ENCODE peak calls at places on chromosome 5, in four cellular contexts. M is heart left ventricle; W is CD8-positive, alpha-beta T cell; H is HCT116. D is an unnamed sample. For H3K4me1 and H3K36me3, the result is how much of the 10 kb centered on the place peaks cover.

GRCh38 chr5:56668996-56669395 is 146.4 kb upstream of the MAP3K1 start:
- DNase-seq in M (no peak), W (no peak), H (no peak), D (no peak)

GRCh38 chr5:8013951-8014844 is 145.2 kb downstream of the MTRR start:
- DNase-seq in M (no peak), W (no peak), H (no peak), D (no peak)

GRCh38 chr5:173451031-173451430 is 122.8 kb upstream of the STC2 start:
- DNase-seq in M (no peak), W (no peak), H (peak), D (peak)

GRCh38 chr5:129996896-129997295 is 92.6 kb downstream of the CHSY3 start:
- DNase-seq in M (no peak), W (no peak), H (no peak), D (no peak)

GRCh38 chr5:1510631-1511030 is 13.1 kb downstream of the LPCAT1 start:
- DNase-seq in M (peak), W (no peak), H (no peak), D (peak)

GRCh38 chr5:62064993-62065392 is 241.0 kb upstream of the KIF2A start:
- DNase-seq in M (no peak), W (no peak), H (no peak), D (no peak)

GRCh38 chr5:59279979-59280378 is 613.5 kb downstream of the PDE4D start:
- DNase-seq in M (no peak), W (no peak), H (no peak), D (no peak)

GRCh38 chr5:172453206-172453985 is 929 bp downstream of the SH3PXD2B start:
- DNase-seq in M (no peak), W (no peak), H (peak), D (peak)

GRCh38 chr5:69378376-69378775 is 8.8 kb downstream of the RAD17 start:
- DNase-seq in M (no peak), W (no peak), H (no peak), D (no peak)

GRCh38 chr5:71586052-71586940 is 844 bp upstream of the MCCC2 start:
- DNase-seq in M (peak), W (no peak), H (no peak), D (peak)

GRCh38 chr5:13985736-13986418 is 41.4 kb upstream of the DNAH5 start:
- DNase-seq in M (no peak), W (no peak), H (peak), D (no peak)

GRCh38 chr5:43008369-43009158 is 31.6 kb downstream of the ANXA2R start:
- DNase-seq in M (peak), W (peak), H (peak), D (peak)

GRCh38 chr5:149054416-149054815 is 8.4 kb downstream of the SH3TC2 start:
- DNase-seq in M (no peak), W (no peak), H (no peak), D (no peak)

GRCh38 chr5:96031811-96032261 is 70.2 kb upstream of the ELL2 start:
- DNase-seq in M (no peak), W (no peak), H (no peak), D (no peak)

GRCh38 chr5:81789033-81789432 is 38.1 kb upstream of the SSBP2 start:
- DNase-seq in M (no peak), W (no peak), H (no peak), D (no peak)

GRCh38 chr5:58958701-58959100 is 375.8 kb downstream of the RAB3C start:
- DNase-seq in M (no peak), W (no peak), H (no peak), D (no peak)

GRCh38 chr5:145975001-145975360 is 38.6 kb downstream of the SH3RF2 start:
- DNase-seq in M (peak), W (no peak), H (no peak), D (no peak)
- H3K4me1 ChIP-seq in M (under half), W (under half), H (half or more), D (under half)

DNA sequence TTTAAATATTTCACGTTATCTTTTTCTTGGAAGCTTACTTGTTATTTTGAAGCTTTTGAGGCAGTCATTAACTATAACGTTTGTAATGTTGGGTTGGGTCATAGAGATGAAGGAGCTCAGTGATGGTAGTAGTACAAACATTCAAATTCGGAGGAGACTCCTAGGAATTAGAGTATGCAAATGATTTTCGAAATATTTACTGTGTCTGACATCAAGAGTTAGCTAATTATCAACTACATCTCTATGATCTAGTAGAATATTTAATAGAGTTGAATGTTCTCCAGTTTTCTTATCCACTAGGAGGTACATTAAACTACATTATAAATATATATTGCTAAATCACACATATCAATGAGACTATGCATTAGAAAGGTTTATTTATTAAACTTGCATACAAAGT is 28.8 kb upstream of the C5orf24 start:
- DNase-seq in M (no peak), W (no peak), H (no peak), D (no peak)
- H3K36me3 ChIP-seq in M (under half), W (under half), H (under half), D (half or more)

GRCh38 chr5:111469905-111470304 is 42.4 kb downstream of the STARD4 start:
- DNase-seq in M (no peak), W (no peak), H (no peak), D (no peak)
- TF ChIP-seq CTCF in M (no peak), W (no peak), H (no peak), D (peak)

GRCh38 chr5:142929602-142930001 is 159.4 kb downstream of the ARHGAP26 start:
- DNase-seq in M (peak), W (no peak), H (no peak), D (no peak)
- H3K4me1 ChIP-seq in M (half or more), W (under half), H (under half), D (under half)

GRCh38 chr5:131406076-131406475 is 142.2 kb downstream of the CDC42SE2 start:
- DNase-seq in M (no peak), W (no peak), H (no peak), D (no peak)
- H3K36me3 ChIP-seq in M (under half), W (under half), H (under half), D (under half)

DNA sequence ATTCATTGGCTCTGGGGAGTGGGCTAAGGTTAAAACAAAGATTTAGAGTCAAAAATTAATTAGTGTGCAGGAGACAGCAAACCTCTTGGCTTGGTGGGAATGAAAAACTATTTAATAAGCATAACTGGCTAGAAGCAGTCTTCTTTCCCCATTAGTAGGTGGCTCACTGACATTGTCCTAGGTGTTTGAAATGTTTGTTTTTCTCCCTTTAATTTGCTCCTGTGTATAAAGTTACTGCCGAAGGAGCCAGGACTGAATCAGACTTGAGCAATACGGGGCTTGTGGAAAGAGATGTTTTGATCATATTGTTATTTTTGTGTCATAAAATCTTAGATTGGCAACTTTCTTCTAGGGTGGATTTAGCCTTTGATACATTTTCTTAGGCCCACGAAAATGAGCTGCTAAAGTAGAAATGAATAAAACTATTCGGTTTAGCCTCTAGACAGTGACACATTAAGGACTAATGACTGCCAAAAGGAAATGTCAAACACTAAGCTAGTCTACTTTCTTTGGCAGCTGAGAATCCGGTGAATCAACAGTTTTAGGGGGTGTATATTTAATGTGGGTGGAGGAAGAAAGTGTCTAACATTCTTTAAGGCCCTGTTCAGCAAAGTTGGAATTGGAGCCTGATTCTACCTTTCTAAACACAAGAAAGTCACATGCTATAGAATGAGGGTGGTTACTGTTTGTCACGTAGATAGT is 30.2 kb downstream of the LRRTM2 start:
- DNase-seq in M (no peak), W (no peak), H (no peak), D (no peak)
- TF ChIP-seq CTCF in M (no peak), W (no peak), H (no peak), D (no peak)

GRCh38 chr5:167061695-167062094 is 1229.8 kb upstream of the WWC1 start:
- DNase-seq in M (no peak), W (no peak), H (no peak), D (no peak)

GRCh38 chr5:167058481-167058880 is 1233.0 kb upstream of the WWC1 start:
- DNase-seq in M (no peak), W (no peak), H (no peak), D (no peak)

GRCh38 chr5:167057665-167058064 is 1233.8 kb upstream of the WWC1 start:
- DNase-seq in M (no peak), W (no peak), H (no peak), D (no peak)
- H3K4me1 ChIP-seq in M (under half), W (under half), H (under half), D (under half)

GRCh38 chr5:177462702-177463101 is 10.7 kb downstream of the DBN1 start:
- DNase-seq in M (no peak), W (no peak), H (no peak), D (no peak)
- H3K36me3 ChIP-seq in M (under half), W (under half), H (under half), D (half or more)

DNA sequence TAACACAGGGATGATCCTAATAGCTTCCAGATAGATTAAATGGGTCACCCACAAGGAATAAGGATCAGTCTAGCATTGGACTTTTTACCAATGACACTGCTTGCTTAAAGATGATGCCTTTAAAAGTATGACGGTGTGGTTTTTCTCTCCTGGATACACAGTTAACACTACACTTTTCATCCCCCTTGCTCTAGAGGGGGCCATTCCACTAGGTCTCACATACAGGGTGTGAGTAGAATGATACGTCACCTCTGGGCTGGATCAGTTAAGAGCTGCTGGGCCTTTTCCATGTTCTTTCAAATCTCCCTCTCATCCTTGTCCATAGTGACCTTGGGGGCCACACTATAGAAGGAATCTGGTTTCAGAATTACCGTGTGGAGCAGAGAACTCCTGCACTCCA is 140.6 kb downstream of the FSTL4 start:
- DNase-seq in M (no peak), W (no peak), H (no peak), D (no peak)
- TF ChIP-seq CTCF in M (no peak), W (no peak), H (no peak), D (peak)

DNA sequence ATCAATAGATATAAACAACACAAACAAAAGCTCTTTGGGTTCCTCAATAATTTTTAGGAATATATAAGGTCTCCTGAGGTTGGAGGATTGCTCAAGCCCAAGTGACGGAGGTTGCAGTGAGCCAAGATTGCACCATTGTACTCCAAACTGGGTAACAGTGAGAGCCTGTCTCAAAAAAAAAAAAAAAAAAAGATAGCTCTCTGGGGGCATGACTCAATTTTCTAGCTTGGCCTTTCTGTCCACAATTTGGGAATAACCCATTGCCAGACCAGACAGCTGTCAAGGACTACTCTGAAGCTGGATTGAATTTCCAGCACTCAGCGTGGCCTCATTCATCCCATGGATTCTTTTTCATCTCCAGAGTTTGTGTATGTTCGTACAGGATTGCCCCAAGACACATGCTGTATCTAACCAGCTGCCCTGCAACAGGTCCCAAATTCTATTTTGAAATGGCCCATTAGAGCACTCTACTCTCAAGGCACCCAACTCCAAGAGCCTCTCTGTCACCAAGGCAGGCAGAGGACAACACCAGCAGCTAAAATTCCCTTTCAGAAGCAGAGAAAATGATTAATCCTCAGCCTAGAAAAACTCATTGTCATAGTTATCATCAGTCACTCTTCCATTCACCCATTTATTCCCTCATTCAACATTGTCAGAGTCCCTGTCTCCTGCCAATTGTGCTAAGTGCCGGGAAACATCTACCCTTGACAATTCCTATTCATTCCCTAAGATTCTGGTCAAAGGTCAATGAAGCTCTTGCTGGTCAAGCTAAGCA is 8.7 kb downstream of the FAM193B start:
- DNase-seq in M (peak), W (no peak), H (no peak), D (no peak)
- H3K4me1 ChIP-seq in M (half or more), W (under half), H (under half), D (under half)